ENCODE peak calls at places on chromosomes 1 and 21, in seven cellular contexts. M, G, P, T, D, E and L are unnamed samples.

GRCh38 chr1:216081445-216081844 is 341.8 kb downstream of the USH2A start:
- DNase-seq in P (no peak), T (no peak), G (no peak), M (no peak), D (no peak), E (no peak), L (no peak)

GRCh38 chr1:19306941-19307340 is 5.0 kb downstream of the AKR7A2 start:
- DNase-seq in D (no peak), P (no peak), E (no peak), G (no peak), T (no peak), M (no peak), L (no peak)

GRCh38 chr1:228265167-228265566 is 57.3 kb downstream of the OBSCN start:
- DNase-seq in T (no peak), P (no peak), D (no peak), G (no peak), E (peak; percentile 33), M (no peak), L (no peak)

GRCh38 chr1:76562292-76562691 is 305.0 kb upstream of the ST6GALNAC5 start:
- DNase-seq in E (no peak), G (no peak), M (no peak), D (no peak), T (no peak), P (no peak), L (no peak)

GRCh38 chr1:55038552-55038838 is 853 bp upstream of the PCSK9 start:
- DNase-seq in P (no peak), G (no peak), T (no peak), D (no peak), E (no peak), M (no peak), L (no peak)

GRCh38 chr1:71521655-71522264 is 440.9 kb upstream of the ZRANB2 start:
- DNase-seq in M (peak; percentile 44), T (peak; percentile 11), G (peak; percentile 12), P (peak; percentile 51), E (peak; percentile 43), D (peak; percentile 13), L (no peak)

GRCh38 chr1:45876000-45876399 is 72.6 kb downstream of the MAST2 start:
- DNase-seq in D (no peak), P (no peak), E (no peak), T (no peak), G (no peak), M (no peak), L (no peak)

GRCh38 chr1:38589036-38589435 is 270.5 kb downstream of the RRAGC start:
- DNase-seq in P (peak; percentile 87), D (no peak), G (no peak), E (no peak), T (no peak), M (no peak), L (no peak)

GRCh38 chr1:64956241-64956640 is 10.1 kb downstream of the JAK1 start:
- DNase-seq in G (no peak), T (peak; percentile 65), D (no peak), M (no peak), E (no peak), P (no peak), L (peak; percentile 38)

GRCh38 chr21:25999935-26000582 is 170.5 kb downstream of the APP start:
- DNase-seq in P (no peak), T (no peak), G (no peak), M (no peak), D (no peak), E (no peak), L (no peak)

GRCh38 chr1:179002552-179003345 is 22.9 kb upstream of the FAM20B start:
- DNase-seq in T (peak; percentile 65), E (peak; percentile 52), G (peak; percentile 74), D (no peak), P (peak; percentile 12), M (peak; percentile 91), L (no peak)

GRCh38 chr1:207495816-207496792 is at the start of gene CR1:
- DNase-seq in G (peak; percentile 21), E (no peak), T (no peak), P (no peak), M (no peak), D (no peak), L (no peak)

GRCh38 chr1:35631396-35631795 is 9.9 kb downstream of the PSMB2 start:
- DNase-seq in E (no peak), P (no peak), T (no peak), M (no peak), G (no peak), D (no peak), L (no peak)

GRCh38 chr1:9166289-9167235 is 37.7 kb upstream of the GPR157 start:
- DNase-seq in E (peak; percentile 89), M (no peak), P (no peak), G (no peak), T (peak; percentile 91), D (no peak), L (peak; percentile 69)

GRCh38 chr1:229109320-229109761 is 161.6 kb upstream of the RAB4A start:
- DNase-seq in T (no peak), G (no peak), M (no peak), E (no peak), P (no peak), D (no peak), L (no peak)

GRCh38 chr1:73044241-73044640 is 761.9 kb upstream of the NEGR1 start:
- DNase-seq in P (no peak), T (no peak), D (no peak), E (no peak), G (no peak), M (no peak), L (no peak)

GRCh38 chr1:181538836-181539235 is 55.5 kb downstream of the CACNA1E start:
- DNase-seq in E (no peak), G (no peak), M (no peak), P (peak; percentile 66), D (no peak), T (no peak), L (no peak)

GRCh38 chr1:174258148-174258550 is 98.8 kb downstream of the RABGAP1L start:
- DNase-seq in D (peak; percentile 8), E (peak; percentile 50), T (peak; percentile 48), P (peak; percentile 43), M (peak; percentile 54), G (no peak), L (peak; percentile 18)

GRCh38 chr1:92833840-92834239 is 2.0 kb downstream of the RPL5 start:
- DNase-seq in T (no peak), D (no peak), E (no peak), P (no peak), M (no peak), G (no peak), L (no peak)

GRCh38 chr1:160748877-160749269 is 9.8 kb downstream of the SLAMF7 start:
- DNase-seq in D (no peak), G (no peak), E (no peak), M (no peak), P (peak; percentile 79), T (no peak), L (no peak)

GRCh38 chr1:72178266-72178665 is 104.1 kb downstream of the NEGR1 start:
- DNase-seq in D (no peak), E (peak; percentile 38), M (no peak), T (no peak), G (no peak), P (peak; percentile 24), L (peak; percentile 56)

GRCh38 chr21:45521241-45521640 is 21.0 kb downstream of the SLC19A1 start:
- DNase-seq in M (no peak), G (no peak), E (no peak), P (no peak), D (no peak), T (no peak), L (no peak)

GRCh38 chr21:41656946-41657525 is 109.8 kb downstream of the RIPK4 start:
- DNase-seq in G (no peak), M (no peak), D (no peak), P (no peak), T (no peak), E (no peak), L (no peak)

DNA sequence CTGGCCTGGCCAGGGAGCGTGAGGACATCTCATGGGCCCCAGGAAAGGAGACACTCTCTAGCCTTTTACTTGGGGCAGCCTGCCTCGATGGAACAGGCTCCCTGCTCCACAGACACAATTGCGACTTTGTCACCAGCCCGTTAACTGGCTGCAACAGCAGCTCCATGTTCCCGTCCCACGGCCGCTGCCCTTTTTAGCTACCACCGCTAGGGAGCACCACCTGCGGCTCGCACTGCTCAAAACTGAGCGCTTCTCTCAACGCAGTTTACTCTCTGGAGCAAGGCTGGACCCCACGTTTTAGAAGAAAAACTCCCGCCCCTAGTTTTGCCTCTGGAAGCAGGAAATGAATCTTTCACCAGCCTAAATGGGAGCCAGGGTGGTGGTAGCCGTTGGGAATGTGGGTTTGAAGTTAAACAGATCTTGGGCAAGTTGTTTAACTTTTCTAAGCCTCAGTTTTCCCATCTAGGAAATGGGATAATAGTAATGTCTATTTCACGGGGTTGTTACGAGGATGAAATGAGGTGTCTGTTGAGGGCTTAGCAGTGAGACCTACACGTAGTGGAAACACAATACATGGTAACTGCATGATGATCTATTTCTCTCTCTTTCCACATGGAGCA is 3.5 kb upstream of the LRRC38 start:
- DNase-seq in E (no peak), T (no peak), G (no peak), P (peak; percentile 4), D (no peak), M (no peak), L (no peak)
- TF ChIP-seq CTCF in E (no peak), T (no peak), G (peak; percentile 47), P (peak; percentile 47), D (peak; percentile 66), M (no peak), L (peak; percentile 47)

DNA sequence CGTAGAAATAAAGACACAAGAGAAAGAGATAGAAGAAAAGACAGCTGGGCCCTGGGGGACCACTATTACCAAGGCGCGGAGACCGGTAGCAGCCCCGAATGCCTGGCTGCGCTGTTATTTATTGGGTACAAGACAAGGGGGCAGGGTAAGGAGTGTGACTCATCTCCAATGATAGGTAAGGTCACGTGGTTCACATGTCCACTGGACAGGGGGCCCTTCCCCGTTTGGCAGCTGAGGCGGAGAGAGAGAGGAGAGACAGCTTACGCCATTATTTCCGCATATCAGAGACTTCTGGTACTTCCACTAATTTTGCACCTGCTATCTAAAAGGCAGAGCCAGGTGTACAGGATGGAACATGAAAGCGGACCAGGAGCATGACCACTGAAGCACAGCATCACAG is 4.1 kb upstream of the TPRG1L start:
- DNase-seq in T (no peak), P (no peak), D (no peak), G (no peak), E (no peak), M (no peak), L (no peak)
- H3K4me3 ChIP-seq in T (no peak overlapping the region), P (no peak overlapping the region), D (no peak overlapping the region), G (no peak overlapping the region), E (no peak overlapping the region), M (no peak overlapping the region), L (no peak overlapping the region)

GRCh38 chr1:183533617-183534174 is 56.6 kb downstream of the NCF2 start:
- DNase-seq in P (no peak), M (no peak), G (no peak), E (no peak), T (no peak), D (no peak), L (no peak)

GRCh38 chr1:183537405-183537804 is 52.9 kb downstream of the NCF2 start:
- DNase-seq in D (no peak), G (no peak), P (no peak), M (no peak), E (no peak), T (no peak), L (no peak)
- H3K36me3 ChIP-seq in D (peaks cover 46% of the 10 kb centered on the region), G (peaks cover 96% of the 10 kb centered on the region), P (peaks cover 12% of the 10 kb centered on the region), M (peaks cover 71% of the 10 kb centered on the region), E (peaks cover 17% of the 10 kb centered on the region), T (peaks cover 15% of the 10 kb centered on the region), L (no peaks in the 10 kb centered on the region)

DNA sequence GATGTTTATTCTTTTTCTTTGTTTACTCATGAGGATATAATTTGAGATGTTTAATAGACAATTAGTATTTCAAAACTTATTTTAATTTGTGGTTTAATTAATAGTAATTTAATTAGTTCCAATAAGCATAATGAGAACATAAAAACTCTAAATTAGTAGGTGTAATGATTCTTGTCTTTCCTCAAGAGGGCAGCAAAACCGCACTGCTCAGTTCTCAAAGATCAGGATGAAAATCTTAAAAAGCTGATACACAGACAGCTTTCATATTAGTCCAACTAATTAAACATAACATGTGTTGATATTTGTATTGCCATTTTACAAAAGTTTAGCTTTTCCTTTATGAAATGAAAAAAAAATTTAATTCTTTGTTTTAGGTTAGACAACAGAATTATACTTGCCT is 106.7 kb upstream of the C21orf91 start:
- DNase-seq in G (no peak), M (peak; percentile 40), E (peak; percentile 24), D (no peak), P (peak; percentile 33), T (no peak), L (no peak)
- TF ChIP-seq CTCF in G (peak; percentile 34), M (peak; percentile 41), E (peak; percentile 48), D (peak; percentile 31), P (peak; percentile 44), T (peak; percentile 64), L (peak; percentile 59)